ENCODE peak calls at places on chromosomes 7 and 10, in six cellular contexts. O is K562, I is H1, H is HCT116, K is HepG2, V is WTC11. U is an unnamed sample.

GRCh38 chr10:78407009-78407711 is 373.5 kb downstream of the RPS24 start:
- DNase-seq in O (peak; percentile 91), I (peak; percentile 95), H (peak; percentile 90), K (peak; percentile 20), V (peak; percentile 95), U (peak; percentile 95)

GRCh38 chr7:47302560-47302959 is 279.4 kb downstream of the TNS3 start:
- DNase-seq in O (no peak), I (no peak), H (no peak), K (no peak), V (no peak), U (no peak)

GRCh38 chr10:97320480-97321031 is 1.5 kb downstream of the FRAT1 start:
- DNase-seq in O (no peak), I (no peak), H (no peak), K (no peak), V (peak; percentile 21), U (no peak)

GRCh38 chr10:51092402-51092801 is 18.1 kb downstream of the PRKG1 start:
- DNase-seq in O (no peak), I (no peak), H (no peak), K (no peak), V (no peak), U (no peak)

GRCh38 chr7:33853361-33854062 is 51.8 kb upstream of the BMPER start:
- DNase-seq in O (no peak), I (no peak), H (no peak), K (no peak), V (no peak), U (no peak)

GRCh38 chr7:99112979-99113378 is 30.9 kb downstream of the SMURF1 start:
- DNase-seq in O (no peak), I (no peak), H (no peak), K (no peak), V (no peak), U (no peak)

GRCh38 chr7:79897166-79897565 is 237.5 kb upstream of the GNAI1 start:
- DNase-seq in O (no peak), I (no peak), H (no peak), K (no peak), V (no peak), U (no peak)

GRCh38 chr10:58791137-58791536 is 278.5 kb downstream of the BICC1 start:
- DNase-seq in O (no peak), I (no peak), H (no peak), K (no peak), V (no peak), U (no peak)

GRCh38 chr7:131105294-131105802 is 222.3 kb upstream of the MKLN1 start:
- DNase-seq in O (no peak), I (no peak), H (no peak), K (no peak), V (peak; percentile 37), U (no peak)

GRCh38 chr7:135232720-135233119 is 918 bp upstream of the STRA8 start:
- DNase-seq in O (peak; percentile 80), I (peak; percentile 78), H (peak; percentile 40), K (no peak), V (peak; percentile 76), U (peak; percentile 79)

GRCh38 chr7:13945670-13946069 is 43.8 kb downstream of the ETV1 start:
- DNase-seq in O (no peak), I (no peak), H (no peak), K (no peak), V (no peak), U (no peak)

GRCh38 chr10:43140414-43140813 is 2.2 kb downstream of the CSGALNACT2 start:
- DNase-seq in O (no peak), I (no peak), H (no peak), K (peak; percentile 79), V (no peak), U (no peak)

GRCh38 chr7:92778972-92779371 is 57.4 kb downstream of the CDK6 start:
- DNase-seq in O (no peak), I (no peak), H (no peak), K (no peak), V (no peak), U (no peak)

GRCh38 chr7:129069021-129069420 is 14.1 kb upstream of the TNPO3 start:
- DNase-seq in O (no peak), I (no peak), H (no peak), K (no peak), V (no peak), U (no peak)

GRCh38 chr7:27520828-27521790 is 141.6 kb downstream of the HIBADH start:
- DNase-seq in O (no peak), I (no peak), H (no peak), K (no peak), V (no peak), U (no peak)

GRCh38 chr7:95545007-95545615 is 51.2 kb downstream of the PDK4 start:
- DNase-seq in O (no peak), I (no peak), H (peak; percentile 47), K (peak; percentile 24), V (no peak), U (peak; percentile 45)

GRCh38 chr10:22713853-22714523 is 390 bp downstream of the PIP4K2A start:
- DNase-seq in O (no peak), I (peak; percentile 60), H (no peak), K (no peak), V (peak; percentile 18), U (no peak)

GRCh38 chr7:26083113-26083512 is 68.9 kb upstream of the NFE2L3 start:
- DNase-seq in O (no peak), I (no peak), H (no peak), K (no peak), V (no peak), U (no peak)

GRCh38 chr10:32990811-32991210 is 32.8 kb upstream of the ITGB1 start:
- DNase-seq in O (no peak), I (no peak), H (no peak), K (no peak), V (no peak), U (no peak)

GRCh38 chr10:4894335-4894734 is 68.3 kb downstream of the AKR1E2 start:
- DNase-seq in O (no peak), I (no peak), H (no peak), K (no peak), V (no peak), U (no peak)

GRCh38 chr7:143372070-143372469 is 9.1 kb upstream of the ZYX start:
- DNase-seq in O (no peak), I (no peak), H (no peak), K (no peak), V (no peak), U (no peak)

GRCh38 chr10:110416776-110417732 is 80.7 kb upstream of the DUSP5 start:
- DNase-seq in O (no peak), I (no peak), H (no peak), K (no peak), V (no peak), U (no peak)

GRCh38 chr7:140673063-140673769 is 471 bp downstream of the ADCK2 start:
- DNase-seq in O (peak; percentile 77), I (peak; percentile 82), H (no peak), K (no peak), V (peak; percentile 61), U (peak; percentile 72)

GRCh38 chr10:3071405-3072198 is 4.3 kb downstream of the PFKP start:
- DNase-seq in O (peak; percentile 47), I (no peak), H (peak; percentile 91), K (no peak), V (no peak), U (no peak)

GRCh38 chr10:114520453-114520852 is 116.2 kb upstream of the AFAP1L2 start:
- DNase-seq in O (no peak), I (no peak), H (peak; percentile 73), K (peak; percentile 80), V (no peak), U (no peak)
- TF ChIP-seq SP1 in O (no peak), I (no peak), H (peak; percentile 69), K (no peak), V (no peak), U (no peak)

GRCh38 chr10:84337199-84337598 is 8.8 kb downstream of the CCSER2 start:
- DNase-seq in O (no peak), I (no peak), H (no peak), K (no peak), V (no peak), U (no peak)
- TF ChIP-seq SP1 in O (no peak), I (no peak), H (no peak), K (no peak), V (no peak), U (no peak)

GRCh38 chr7:157676456-157677255 is 339.9 kb downstream of the DNAJB6 start:
- DNase-seq in O (no peak), I (peak; percentile 43), H (no peak), K (no peak), V (no peak), U (no peak)

GRCh38 chr7:157674715-157675426 is 338.1 kb downstream of the DNAJB6 start:
- DNase-seq in O (no peak), I (peak; percentile 38), H (no peak), K (no peak), V (no peak), U (no peak)

GRCh38 chr7:157676001-157676400 is 339.2 kb downstream of the DNAJB6 start:
- DNase-seq in O (no peak), I (peak; percentile 51), H (no peak), K (no peak), V (no peak), U (no peak)

GRCh38 chr7:157674027-157674714 is 337.4 kb downstream of the DNAJB6 start:
- DNase-seq in O (no peak), I (peak; percentile 41), H (no peak), K (no peak), V (no peak), U (no peak)

DNA sequence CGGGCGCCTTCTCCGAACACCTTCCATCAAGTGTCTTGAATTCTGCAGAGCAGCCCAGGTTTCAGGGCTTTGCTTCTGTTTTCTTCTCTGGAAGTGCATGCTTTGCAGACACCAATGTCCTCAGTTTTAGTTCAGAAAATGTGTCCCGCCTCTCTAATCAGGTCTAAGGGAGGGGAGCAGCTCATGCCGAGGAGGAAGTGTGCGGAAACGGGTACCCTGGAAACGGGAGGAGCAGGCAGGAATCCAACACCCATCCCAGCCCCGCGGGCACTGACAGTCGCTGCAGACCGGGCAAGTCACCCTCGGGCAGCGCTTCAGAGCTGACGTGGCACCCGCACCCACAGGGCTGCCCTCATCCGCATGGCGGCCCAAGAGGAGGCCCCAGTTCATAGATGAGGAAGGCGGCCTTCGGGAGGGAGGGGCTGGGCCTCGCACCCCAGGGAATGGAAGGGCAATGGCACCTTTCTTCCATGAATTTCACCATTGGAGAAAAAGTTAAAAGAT is 338.7 kb downstream of the DNAJB6 start:
- DNase-seq in O (no peak), I (no peak), H (no peak), K (no peak), V (no peak), U (no peak)
- TF ChIP-seq SP1 in O (no peak), I (no peak), H (no peak), K (no peak), V (no peak), U (no peak)

DNA sequence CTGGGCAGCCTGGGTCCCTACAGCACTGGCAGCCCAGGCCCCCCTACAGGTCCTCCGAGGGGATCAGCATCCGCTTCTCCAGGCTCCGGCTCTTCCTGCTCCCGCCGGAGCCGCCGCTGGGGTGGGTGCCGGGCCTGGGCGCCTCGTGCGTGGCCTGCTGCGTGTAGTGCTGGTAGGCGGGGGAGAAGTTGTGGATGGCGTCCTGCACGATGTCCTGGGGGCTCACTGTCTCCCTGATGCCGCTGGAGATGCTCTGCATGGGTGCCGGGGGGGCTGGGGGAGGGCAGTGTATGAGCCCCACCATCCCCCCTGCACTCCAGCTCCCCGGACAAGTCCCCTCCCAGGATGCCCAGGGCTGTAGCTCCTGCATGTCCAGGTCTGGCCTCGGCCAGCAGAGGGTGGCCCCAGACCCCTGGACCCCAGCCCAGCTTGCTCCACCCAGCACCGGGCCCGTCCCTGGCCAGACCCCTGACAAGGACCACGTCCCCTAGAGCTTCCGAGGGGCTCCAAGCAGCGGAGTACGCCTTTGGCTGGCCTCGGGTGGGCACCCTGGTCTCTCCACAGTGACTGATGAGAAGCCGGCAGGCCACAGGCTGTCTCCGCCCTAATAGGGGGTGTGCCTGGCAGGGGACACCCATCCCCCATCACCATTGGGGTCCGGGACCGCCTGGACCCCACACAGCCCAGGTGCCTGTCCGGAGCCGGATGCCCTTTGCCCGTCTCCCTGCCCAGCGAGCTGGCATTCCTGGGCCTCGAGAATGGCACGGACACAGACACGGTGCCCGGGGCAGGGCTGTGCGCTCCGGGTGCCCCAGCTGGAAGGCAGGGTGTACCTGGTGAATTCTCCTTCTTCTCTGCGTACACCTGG is 8.9 kb downstream of the TMEM184A start:
- DNase-seq in O (no peak), I (no peak), H (no peak), K (no peak), V (no peak), U (no peak)
- TF ChIP-seq SP1 in O (no peak), I (no peak), H (no peak), K (no peak), V (no peak), U (no peak)

U was measured in HEK293T.